ENCODE peak calls at places on chromosome 21, in five cellular contexts. Y, V, W, N and S are unnamed samples.

GRCh38 chr21:35156293-35156976 is 107.3 kb upstream of the RUNX1 start:
- DNase-seq in Y (no peak), V (no peak), W (no peak), N (no peak), S (no peak)

GRCh38 chr21:33268736-33269441 is 2.7 kb downstream of the IL10RB start:
- DNase-seq in Y (no peak), V (no peak), W (no peak), N (no peak), S (no peak)

GRCh38 chr21:35170244-35170756 is 121.2 kb upstream of the RUNX1 start:
- DNase-seq in Y (no peak), V (no peak), W (no peak), N (no peak), S (no peak)

GRCh38 chr21:37848721-37849490 is 67.4 kb downstream of the KCNJ6 start:
- DNase-seq in Y (no peak), V (no peak), W (no peak), N (peak; percentile 66), S (no peak)

GRCh38 chr21:40118527-40118926 is 251.3 kb downstream of the PCP4 start:
- DNase-seq in Y (no peak), V (no peak), W (no peak), N (no peak), S (no peak)

GRCh38 chr21:16794944-16795343 is 717.9 kb upstream of the CXADR start:
- DNase-seq in Y (no peak), V (no peak), W (peak; percentile 51), N (peak; percentile 95), S (no peak)

GRCh38 chr21:39111928-39112327 is 71.3 kb downstream of the PSMG1 start:
- DNase-seq in Y (peak; percentile 4), V (no peak), W (no peak), N (peak; percentile 41), S (no peak)

GRCh38 chr21:35476616-35477395 is 427.7 kb upstream of the RUNX1 start:
- DNase-seq in Y (no peak), V (no peak), W (no peak), N (peak; percentile 68), S (no peak)

GRCh38 chr21:18275740-18276139 is 31.1 kb downstream of the CHODL start:
- DNase-seq in Y (no peak), V (no peak), W (no peak), N (no peak), S (no peak)

GRCh38 chr21:34819357-34819999 is 150.7 kb downstream of the CLIC6 start:
- DNase-seq in Y (no peak), V (no peak), W (no peak), N (no peak), S (no peak)

GRCh38 chr21:39317134-39318090 is 4.0 kb upstream of the BRWD1 start:
- DNase-seq in Y (no peak), V (no peak), W (no peak), N (no peak), S (no peak)

GRCh38 chr21:44455524-44456206 is 355 bp downstream of the LRRC3 start:
- DNase-seq in Y (no peak), V (peak; percentile 67), W (no peak), N (no peak), S (no peak)

GRCh38 chr21:44454747-44455523 is at the start of gene LRRC3:
- DNase-seq in Y (peak; percentile 85), V (peak; percentile 99), W (peak; percentile 83), N (peak; percentile 9), S (peak; percentile 62)

GRCh38 chr21:44454058-44454457 is 1.3 kb upstream of the LRRC3 start:
- DNase-seq in Y (no peak), V (no peak), W (no peak), N (no peak), S (no peak)

GRCh38 chr21:44456915-44457736 is 1.8 kb downstream of the LRRC3 start:
- DNase-seq in Y (no peak), V (no peak), W (no peak), N (no peak), S (no peak)

DNA sequence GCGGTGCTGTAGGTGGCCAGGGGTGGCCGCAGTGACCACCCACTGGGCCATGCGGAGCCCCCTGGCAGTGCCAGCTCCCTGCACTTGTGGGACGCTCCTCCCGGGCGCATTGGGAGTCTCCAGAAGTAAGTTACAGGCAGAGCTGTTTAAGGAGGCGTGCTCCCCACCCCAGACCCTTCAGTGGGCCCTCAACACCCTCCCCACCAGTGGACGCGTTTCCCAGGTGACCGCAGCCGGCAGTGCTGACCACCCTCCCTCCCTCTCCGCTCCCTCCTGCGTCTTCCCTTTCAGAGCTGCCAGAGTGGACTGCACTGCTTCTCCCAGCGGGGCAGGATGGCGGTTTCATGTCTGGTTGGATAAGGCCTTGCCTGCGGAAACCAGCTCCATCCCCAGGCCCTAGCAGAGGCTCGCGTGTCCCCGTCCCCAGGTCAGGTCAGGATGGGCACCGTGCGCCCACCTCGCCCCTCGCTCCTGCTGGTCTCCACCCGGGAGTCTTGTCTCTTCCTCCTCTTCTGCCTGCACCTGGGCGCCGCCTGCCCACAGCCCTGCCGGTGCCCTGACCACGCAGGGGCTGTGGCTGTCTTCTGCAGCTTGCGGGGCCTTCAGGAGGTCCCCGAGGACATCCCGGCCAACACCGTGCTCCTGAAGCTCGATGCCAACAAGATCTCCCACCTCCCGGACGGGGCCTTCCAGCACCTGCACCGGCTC is 1.1 kb downstream of the LRRC3 start:
- DNase-seq in Y (no peak), V (no peak), W (no peak), N (no peak), S (no peak)
- H3K4me3 ChIP-seq in Y (peak overlapping the region; percentile 89), V (peak overlapping the region; percentile 83), W (peak overlapping the region; percentile 51), N (no peak overlapping the region), S (peak overlapping the region; percentile 60)

DNA sequence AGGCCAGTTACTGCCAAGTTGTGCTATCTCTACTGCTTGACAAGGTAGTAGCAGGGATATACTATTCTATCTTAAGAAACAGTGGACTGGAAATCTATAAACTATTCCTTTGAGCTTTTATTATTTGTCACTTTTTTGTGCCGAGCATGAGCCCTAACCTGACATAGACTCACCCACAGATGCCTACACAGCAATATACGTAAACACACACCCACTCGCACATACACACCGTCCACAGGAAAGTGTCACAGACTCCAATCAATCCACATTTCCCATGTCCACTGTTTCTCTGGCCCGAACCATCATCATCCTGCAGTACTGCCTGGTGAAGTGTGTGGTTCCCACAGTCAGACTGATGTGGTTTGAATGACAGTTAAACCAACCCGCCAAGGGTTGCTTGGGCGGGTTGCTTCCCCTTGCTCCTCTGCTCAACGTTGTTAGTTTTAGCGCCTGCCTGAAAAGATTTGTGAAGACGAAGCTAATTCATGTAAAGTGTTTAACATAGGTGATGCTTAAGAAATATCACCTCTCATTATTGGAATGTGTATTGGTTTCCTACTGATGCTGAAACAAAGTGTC is 47.2 kb downstream of the ADAMTS1 start:
- DNase-seq in Y (no peak), V (no peak), W (no peak), N (no peak), S (no peak)
- H3K27ac ChIP-seq in Y (no peak overlapping the region), V (no peak overlapping the region), W (peak overlapping the region; percentile 93), N (no peak overlapping the region), S (no peak overlapping the region)

GRCh38 chr21:29194847-29195246 is 64.4 kb downstream of the MAP3K7CL start:
- DNase-seq in Y (no peak), V (no peak), W (no peak), N (no peak), S (no peak)
- H3K27me3 ChIP-seq in Y (no peaks in the 10 kb centered on the region), V (no peaks in the 10 kb centered on the region), W (no peaks in the 10 kb centered on the region), N (no peaks in the 10 kb centered on the region), S (no peaks in the 10 kb centered on the region)

DNA sequence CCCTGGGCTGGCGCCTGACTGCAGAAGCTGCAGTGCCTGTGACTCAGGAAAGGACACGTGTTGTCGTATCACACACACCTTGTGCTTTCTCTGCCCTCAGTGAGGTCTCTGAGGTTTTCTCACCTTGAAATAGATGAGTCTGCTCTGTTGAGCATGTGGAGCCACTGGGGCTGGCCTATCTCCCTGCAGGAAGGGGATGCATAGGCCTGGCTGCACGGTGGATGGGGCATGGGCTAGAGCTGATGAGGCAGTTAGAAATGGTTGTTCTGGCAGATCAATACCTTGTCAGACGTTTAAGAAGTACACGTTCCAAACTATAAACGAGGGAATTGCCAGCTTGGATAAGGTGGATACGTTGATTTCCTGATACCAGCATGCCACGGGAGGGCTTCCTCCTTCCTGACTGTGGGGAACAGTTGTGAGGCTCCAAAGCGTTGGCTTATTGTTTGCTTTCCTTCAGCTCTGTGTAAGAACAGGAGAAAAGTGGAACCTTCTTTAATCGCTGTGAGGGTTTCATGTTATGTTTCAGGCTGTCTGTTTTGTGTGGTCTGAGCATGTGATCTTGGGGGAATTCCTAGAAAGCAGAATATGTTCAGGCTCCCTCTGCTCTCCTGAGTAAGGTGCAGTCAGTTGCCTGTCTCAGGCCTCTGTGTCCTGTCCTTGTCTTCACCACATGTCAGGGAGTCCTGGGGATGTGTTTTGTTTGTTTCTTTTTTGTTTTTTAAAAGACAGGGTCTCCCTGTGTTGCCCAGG is 44.8 kb downstream of the PCNT start:
- DNase-seq in Y (no peak), V (no peak), W (no peak), N (no peak), S (peak; percentile 14)
- H3K4me3 ChIP-seq in Y (no peak overlapping the region), V (no peak overlapping the region), W (no peak overlapping the region), N (no peak overlapping the region), S (no peak overlapping the region)

GRCh38 chr21:42306366-42307035 is 8.7 kb downstream of the TFF3 start:
- DNase-seq in Y (no peak), V (no peak), W (no peak), N (no peak), S (no peak)
- H3K27ac ChIP-seq in Y (no peak overlapping the region), V (no peak overlapping the region), W (no peak overlapping the region), N (no peak overlapping the region), S (no peak overlapping the region)